ENCODE peak calls at places on chromosomes 13 and 19, in seven cellular contexts. L, X, T, Y, H, E and V are unnamed samples.

GRCh38 chr13:23509781-23510543 is 60.2 kb upstream of the TNFRSF19 start:
- DNase-seq in L (no peak), X (no peak), T (peak), Y (no peak), H (no peak), E (peak), V (peak)

GRCh38 chr19:30146346-30146745 is 204.3 kb downstream of the URI1 start:
- DNase-seq in L (no peak), X (no peak), T (no peak), Y (no peak), H (no peak), E (no peak), V (no peak)

GRCh38 chr19:46944918-46945628 is 74.6 kb upstream of the NPAS1 start:
- DNase-seq in L (peak), X (no peak), T (no peak), Y (no peak), H (no peak), E (peak), V (peak)

GRCh38 chr13:35485451-35485850 is 9.0 kb upstream of the MAB21L1 start:
- DNase-seq in L (no peak), X (no peak), T (no peak), Y (no peak), H (no peak), E (no peak), V (no peak)

GRCh38 chr13:27128825-27129627 is 42.6 kb downstream of the USP12 start:
- DNase-seq in L (no peak), X (no peak), T (no peak), Y (no peak), H (no peak), E (peak), V (no peak)

GRCh38 chr19:790971-791604 is 6.2 kb upstream of the PTBP1 start:
- DNase-seq in L (no peak), X (no peak), T (no peak), Y (no peak), H (no peak), E (no peak), V (no peak)

GRCh38 chr13:114212096-114212495 is 22.6 kb upstream of the CDC16 start:
- DNase-seq in L (no peak), X (no peak), T (no peak), Y (no peak), H (no peak), E (peak), V (no peak)

GRCh38 chr13:47594833-47595232 is 406.2 kb downstream of the SUCLA2 start:
- DNase-seq in L (no peak), X (no peak), T (no peak), Y (no peak), H (no peak), E (no peak), V (no peak)

GRCh38 chr13:31067416-31068118 is 94.1 kb downstream of the HSPH1 start:
- DNase-seq in L (no peak), X (no peak), T (peak), Y (no peak), H (no peak), E (peak), V (peak)

GRCh38 chr13:90690458-90691063 is 656.9 kb upstream of the MIR17HG start:
- DNase-seq in L (no peak), X (no peak), T (no peak), Y (no peak), H (no peak), E (peak), V (no peak)

GRCh38 chr19:10230155-10230903 is 802 bp downstream of the S1PR2 start:
- DNase-seq in L (peak), X (peak), T (no peak), Y (peak), H (peak), E (peak), V (no peak)

GRCh38 chr13:100725472-100725871 is 50.9 kb upstream of the TMTC4 start:
- DNase-seq in L (no peak), X (no peak), T (no peak), Y (no peak), H (no peak), E (no peak), V (no peak)

GRCh38 chr19:33284756-33285155 is 17.6 kb downstream of the CEBPA start:
- DNase-seq in L (no peak), X (no peak), T (no peak), Y (no peak), H (no peak), E (no peak), V (no peak)

GRCh38 chr19:33370783-33371182 is 2.7 kb upstream of the CEBPG start:
- DNase-seq in L (no peak), X (no peak), T (peak), Y (no peak), H (no peak), E (no peak), V (no peak)

GRCh38 chr19:29714371-29714952 is 599 bp downstream of the C19orf12 start:
- DNase-seq in L (no peak), X (no peak), T (peak), Y (peak), H (peak), E (no peak), V (no peak)

GRCh38 chr19:15318241-15318691 is 14.1 kb downstream of the BRD4 start:
- DNase-seq in L (no peak), X (no peak), T (no peak), Y (no peak), H (no peak), E (peak), V (no peak)

GRCh38 chr19:30314056-30314804 is 58.0 kb upstream of the ZNF536 start:
- DNase-seq in L (no peak), X (no peak), T (no peak), Y (no peak), H (no peak), E (no peak), V (no peak)

DNA sequence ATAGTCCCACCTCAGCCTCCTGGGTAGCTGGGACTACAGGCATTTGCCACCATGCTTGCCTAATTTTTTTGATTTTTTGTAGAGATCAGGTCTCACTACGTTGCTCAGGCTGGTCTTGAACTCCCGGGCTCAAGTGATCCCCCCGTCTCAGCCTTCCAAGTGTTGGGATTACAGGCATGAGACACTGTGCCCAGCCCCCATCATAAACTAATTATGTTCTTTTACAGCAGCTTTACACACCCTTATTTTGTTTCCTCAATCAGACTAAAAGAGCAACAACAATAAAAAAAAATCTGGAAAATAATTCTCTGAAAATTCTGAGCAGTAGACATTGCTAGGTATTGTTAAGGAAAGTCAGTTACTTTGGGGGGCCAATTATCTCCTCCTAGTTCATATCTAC is 35.7 kb downstream of the STARD13 start:
- DNase-seq in L (no peak), X (no peak), T (no peak), Y (no peak), H (no peak), E (no peak), V (no peak)
- TF ChIP-seq CTCF in L (no peak), X (no peak), T (no peak), Y (no peak), H (no peak), E (no peak), V (no peak)

GRCh38 chr13:77529501-77529840 is 6.0 kb upstream of the SCEL start:
- DNase-seq in L (no peak), X (no peak), T (no peak), Y (no peak), H (no peak), E (no peak), V (no peak)
- TF ChIP-seq CTCF in L (no peak), X (no peak), T (no peak), Y (no peak), H (no peak), E (no peak), V (no peak)

DNA sequence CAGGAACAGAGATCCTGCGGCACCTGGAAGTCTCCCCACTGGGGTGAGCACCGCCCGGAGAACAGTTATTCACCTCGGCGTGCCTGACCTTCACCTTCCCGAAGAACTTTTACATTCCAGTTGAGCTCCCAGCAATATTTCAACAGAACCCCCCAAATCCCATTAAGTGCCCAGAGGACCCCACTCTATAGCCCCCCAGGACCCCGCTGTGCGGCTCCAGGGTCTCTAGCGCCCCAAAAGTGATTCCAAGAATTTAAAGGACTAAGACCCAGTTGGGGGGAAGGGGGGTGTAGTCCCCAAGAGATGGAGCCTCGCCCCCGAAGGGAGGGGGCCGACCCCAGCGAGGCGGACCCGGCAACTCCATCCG is 480 bp downstream of the GPR108 start:
- DNase-seq in L (no peak), X (no peak), T (no peak), Y (no peak), H (no peak), E (no peak), V (no peak)
- TF ChIP-seq CTCF in L (no peak), X (no peak), T (peak), Y (no peak), H (no peak), E (no peak), V (no peak)

GRCh38 chr13:63680704-63681103 is 2265.1 kb upstream of the PCDH20 start:
- DNase-seq in L (no peak), X (no peak), T (no peak), Y (no peak), H (no peak), E (no peak), V (no peak)
- TF ChIP-seq CTCF in L (no peak), X (no peak), T (no peak), Y (no peak), H (no peak), E (no peak), V (no peak)